ENCODE peak calls at places on chromosomes 12 and 14, in five cellular contexts. One of them, this sample, is unnamed.

GRCh38 chr12:49259452-49259851 is 5.4 kb upstream of the TUBA1C start:
- DNase-seq in naive thymus-derived CD8-positive, alpha-beta T cell: no peak
- DNase-seq in stimulated activated CD8-positive, alpha-beta memory T cell treated with anti-CD3 and anti-CD28 coated beads, Interleukin-12 subunit alpha, Interleukin-12 subunit beta, amount 100 ng/mL, for 1 hour: no peak
- DNase-seq in tibial artery: no peak
- DNase-seq in GM04503: no peak
- DNase-seq in this sample: no peak

GRCh38 chr14:50395448-50395847 is 1.2 kb downstream of the CDKL1 start:
- DNase-seq in naive thymus-derived CD8-positive, alpha-beta T cell: no peak
- DNase-seq in stimulated activated CD8-positive, alpha-beta memory T cell treated with anti-CD3 and anti-CD28 coated beads, Interleukin-12 subunit alpha, Interleukin-12 subunit beta, amount 100 ng/mL, for 1 hour: no peak
- DNase-seq in tibial artery: peak; percentile 56
- DNase-seq in GM04503: no peak
- DNase-seq in this sample: no peak

GRCh38 chr14:75315143-75315542 is 36.5 kb downstream of the FOS start:
- DNase-seq in naive thymus-derived CD8-positive, alpha-beta T cell: no peak
- DNase-seq in stimulated activated CD8-positive, alpha-beta memory T cell treated with anti-CD3 and anti-CD28 coated beads, Interleukin-12 subunit alpha, Interleukin-12 subunit beta, amount 100 ng/mL, for 1 hour: no peak
- DNase-seq in tibial artery: no peak
- DNase-seq in GM04503: no peak
- DNase-seq in this sample: no peak

GRCh38 chr12:62986844-62987243 is 51.9 kb upstream of the PPM1H start:
- DNase-seq in naive thymus-derived CD8-positive, alpha-beta T cell: no peak
- DNase-seq in stimulated activated CD8-positive, alpha-beta memory T cell treated with anti-CD3 and anti-CD28 coated beads, Interleukin-12 subunit alpha, Interleukin-12 subunit beta, amount 100 ng/mL, for 1 hour: no peak
- DNase-seq in tibial artery: no peak
- DNase-seq in GM04503: no peak
- DNase-seq in this sample: no peak

GRCh38 chr12:95990136-95990535 is 6.0 kb downstream of the HAL start:
- DNase-seq in naive thymus-derived CD8-positive, alpha-beta T cell: no peak
- DNase-seq in stimulated activated CD8-positive, alpha-beta memory T cell treated with anti-CD3 and anti-CD28 coated beads, Interleukin-12 subunit alpha, Interleukin-12 subunit beta, amount 100 ng/mL, for 1 hour: no peak
- DNase-seq in tibial artery: no peak
- DNase-seq in GM04503: no peak
- DNase-seq in this sample: no peak

GRCh38 chr12:78898416-78898815 is 33.8 kb downstream of the SYT1 start:
- DNase-seq in naive thymus-derived CD8-positive, alpha-beta T cell: no peak
- DNase-seq in stimulated activated CD8-positive, alpha-beta memory T cell treated with anti-CD3 and anti-CD28 coated beads, Interleukin-12 subunit alpha, Interleukin-12 subunit beta, amount 100 ng/mL, for 1 hour: no peak
- DNase-seq in tibial artery: no peak
- DNase-seq in GM04503: no peak
- DNase-seq in this sample: no peak

GRCh38 chr14:103334644-103335603 is 887 bp downstream of the EIF5 start:
- DNase-seq in naive thymus-derived CD8-positive, alpha-beta T cell: peak; percentile 57
- DNase-seq in stimulated activated CD8-positive, alpha-beta memory T cell treated with anti-CD3 and anti-CD28 coated beads, Interleukin-12 subunit alpha, Interleukin-12 subunit beta, amount 100 ng/mL, for 1 hour: peak; percentile 63
- DNase-seq in tibial artery: peak; percentile 64
- DNase-seq in GM04503: no peak
- DNase-seq in this sample: no peak

GRCh38 chr12:9751204-9752144 is 9.2 kb downstream of the CD69 start:
- DNase-seq in naive thymus-derived CD8-positive, alpha-beta T cell: peak; percentile 41
- DNase-seq in stimulated activated CD8-positive, alpha-beta memory T cell treated with anti-CD3 and anti-CD28 coated beads, Interleukin-12 subunit alpha, Interleukin-12 subunit beta, amount 100 ng/mL, for 1 hour: peak; percentile 66
- DNase-seq in tibial artery: no peak
- DNase-seq in GM04503: no peak
- DNase-seq in this sample: no peak

GRCh38 chr12:104480826-104481457 is 24.2 kb downstream of the CHST11 start:
- DNase-seq in naive thymus-derived CD8-positive, alpha-beta T cell: no peak
- DNase-seq in stimulated activated CD8-positive, alpha-beta memory T cell treated with anti-CD3 and anti-CD28 coated beads, Interleukin-12 subunit alpha, Interleukin-12 subunit beta, amount 100 ng/mL, for 1 hour: no peak
- DNase-seq in tibial artery: peak; percentile 64
- DNase-seq in GM04503: peak; percentile 26
- DNase-seq in this sample: no peak

GRCh38 chr12:19712041-19712440 is 272.7 kb downstream of the AEBP2 start:
- DNase-seq in naive thymus-derived CD8-positive, alpha-beta T cell: no peak
- DNase-seq in stimulated activated CD8-positive, alpha-beta memory T cell treated with anti-CD3 and anti-CD28 coated beads, Interleukin-12 subunit alpha, Interleukin-12 subunit beta, amount 100 ng/mL, for 1 hour: no peak
- DNase-seq in tibial artery: no peak
- DNase-seq in GM04503: no peak
- DNase-seq in this sample: no peak

GRCh38 chr14:72350215-72350614 is 418.0 kb downstream of the RGS6 start:
- DNase-seq in naive thymus-derived CD8-positive, alpha-beta T cell: no peak
- DNase-seq in stimulated activated CD8-positive, alpha-beta memory T cell treated with anti-CD3 and anti-CD28 coated beads, Interleukin-12 subunit alpha, Interleukin-12 subunit beta, amount 100 ng/mL, for 1 hour: no peak
- DNase-seq in tibial artery: no peak
- DNase-seq in GM04503: no peak
- DNase-seq in this sample: no peak

GRCh38 chr14:56143025-56143424 is 24.8 kb downstream of the PELI2 start:
- DNase-seq in naive thymus-derived CD8-positive, alpha-beta T cell: no peak
- DNase-seq in stimulated activated CD8-positive, alpha-beta memory T cell treated with anti-CD3 and anti-CD28 coated beads, Interleukin-12 subunit alpha, Interleukin-12 subunit beta, amount 100 ng/mL, for 1 hour: no peak
- DNase-seq in tibial artery: no peak
- DNase-seq in GM04503: no peak
- DNase-seq in this sample: no peak

GRCh38 chr12:6639151-6639773 is 3.5 kb upstream of the LPAR5 start:
- DNase-seq in naive thymus-derived CD8-positive, alpha-beta T cell: no peak
- DNase-seq in stimulated activated CD8-positive, alpha-beta memory T cell treated with anti-CD3 and anti-CD28 coated beads, Interleukin-12 subunit alpha, Interleukin-12 subunit beta, amount 100 ng/mL, for 1 hour: no peak
- DNase-seq in tibial artery: no peak
- DNase-seq in GM04503: no peak
- DNase-seq in this sample: peak; percentile 95

GRCh38 chr12:124475295-124476010 is 92.0 kb downstream of the NCOR2 start:
- DNase-seq in naive thymus-derived CD8-positive, alpha-beta T cell: no peak
- DNase-seq in stimulated activated CD8-positive, alpha-beta memory T cell treated with anti-CD3 and anti-CD28 coated beads, Interleukin-12 subunit alpha, Interleukin-12 subunit beta, amount 100 ng/mL, for 1 hour: no peak
- DNase-seq in tibial artery: no peak
- DNase-seq in GM04503: no peak
- DNase-seq in this sample: no peak

GRCh38 chr12:4293299-4293941 is 19.9 kb downstream of the CCND2 start:
- DNase-seq in naive thymus-derived CD8-positive, alpha-beta T cell: no peak
- DNase-seq in stimulated activated CD8-positive, alpha-beta memory T cell treated with anti-CD3 and anti-CD28 coated beads, Interleukin-12 subunit alpha, Interleukin-12 subunit beta, amount 100 ng/mL, for 1 hour: no peak
- DNase-seq in tibial artery: no peak
- DNase-seq in GM04503: no peak
- DNase-seq in this sample: no peak

GRCh38 chr12:46818654-46819053 is 7.1 kb downstream of the SLC38A4 start:
- DNase-seq in naive thymus-derived CD8-positive, alpha-beta T cell: no peak
- DNase-seq in stimulated activated CD8-positive, alpha-beta memory T cell treated with anti-CD3 and anti-CD28 coated beads, Interleukin-12 subunit alpha, Interleukin-12 subunit beta, amount 100 ng/mL, for 1 hour: no peak
- DNase-seq in tibial artery: no peak
- DNase-seq in GM04503: no peak
- DNase-seq in this sample: no peak

GRCh38 chr12:2009623-2010022 is 5.4 kb upstream of the DCP1B start:
- DNase-seq in naive thymus-derived CD8-positive, alpha-beta T cell: no peak
- DNase-seq in stimulated activated CD8-positive, alpha-beta memory T cell treated with anti-CD3 and anti-CD28 coated beads, Interleukin-12 subunit alpha, Interleukin-12 subunit beta, amount 100 ng/mL, for 1 hour: no peak
- DNase-seq in tibial artery: no peak
- DNase-seq in GM04503: no peak
- DNase-seq in this sample: no peak

GRCh38 chr14:81990312-81990761 is 456.7 kb upstream of the SEL1L start:
- DNase-seq in naive thymus-derived CD8-positive, alpha-beta T cell: peak; percentile 16
- DNase-seq in stimulated activated CD8-positive, alpha-beta memory T cell treated with anti-CD3 and anti-CD28 coated beads, Interleukin-12 subunit alpha, Interleukin-12 subunit beta, amount 100 ng/mL, for 1 hour: peak; percentile 8
- DNase-seq in tibial artery: no peak
- DNase-seq in GM04503: peak; percentile 10
- DNase-seq in this sample: no peak

GRCh38 chr14:32545109-32545857 is 216.2 kb downstream of the AKAP6 start:
- DNase-seq in naive thymus-derived CD8-positive, alpha-beta T cell: no peak
- DNase-seq in stimulated activated CD8-positive, alpha-beta memory T cell treated with anti-CD3 and anti-CD28 coated beads, Interleukin-12 subunit alpha, Interleukin-12 subunit beta, amount 100 ng/mL, for 1 hour: no peak
- DNase-seq in tibial artery: no peak
- DNase-seq in GM04503: no peak
- DNase-seq in this sample: no peak